ENCODE peak calls at places on chromosome 9, in five cellular contexts. P is lower leg skin, Z is T follicular helper cell, S is Calu3, Q is non-pigmented ciliary epithelial cell. C is an unnamed sample.

GRCh38 chr9:130488621-130489330 is 44.0 kb downstream of the ASS1 start:
- DNase-seq in P (no peak), Z (no peak), S (no peak), Q (no peak), C (no peak)

GRCh38 chr9:133999866-134000265 is 7.7 kb upstream of the VAV2 start:
- DNase-seq in P (no peak), Z (no peak), S (no peak), Q (no peak), C (no peak)

GRCh38 chr9:77926314-77926959 is 105.2 kb downstream of the GNAQ start:
- DNase-seq in P (no peak), Z (no peak), S (no peak), Q (peak; percentile 45), C (no peak)

GRCh38 chr9:113222482-113222841 is 1.1 kb downstream of the SLC31A1 start:
- DNase-seq in P (no peak), Z (no peak), S (no peak), Q (no peak), C (no peak)

GRCh38 chr9:95764920-95765319 is 110.6 kb upstream of the ERCC6L2 start:
- DNase-seq in P (no peak), Z (no peak), S (no peak), Q (no peak), C (no peak)

GRCh38 chr9:113507256-113507655 is 43.7 kb downstream of the RGS3 start:
- DNase-seq in P (no peak), Z (no peak), S (no peak), Q (no peak), C (no peak)

GRCh38 chr9:14812806-14813205 is 90.3 kb upstream of the CER1 start:
- DNase-seq in P (no peak), Z (no peak), S (no peak), Q (no peak), C (no peak)

GRCh38 chr9:136827794-136828473 is 14.3 kb upstream of the AJM1 start:
- DNase-seq in P (no peak), Z (no peak), S (no peak), Q (no peak), C (no peak)

GRCh38 chr9:88090151-88090581 is 48.1 kb downstream of the SPATA31C2 start:
- DNase-seq in P (no peak), Z (no peak), S (no peak), Q (no peak), C (peak; percentile 73)

GRCh38 chr9:110900451-110900850 is 137.8 kb downstream of the LPAR1 start:
- DNase-seq in P (no peak), Z (no peak), S (no peak), Q (no peak), C (no peak)

GRCh38 chr9:102700936-102701335 is 294.2 kb upstream of the CYLC2 start:
- DNase-seq in P (no peak), Z (no peak), S (peak; percentile 1), Q (no peak), C (no peak)

GRCh38 chr9:133276001-133276884 is 1.2 kb upstream of the ABO start:
- DNase-seq in P (peak; percentile 76), Z (no peak), S (no peak), Q (no peak), C (no peak)

GRCh38 chr9:136690841-136691261 is 3.6 kb upstream of the AGPAT2 start:
- DNase-seq in P (no peak), Z (no peak), S (no peak), Q (no peak), C (no peak)

GRCh38 chr9:22342489-22343217 is 104.0 kb upstream of the DMRTA1 start:
- DNase-seq in P (no peak), Z (no peak), S (no peak), Q (no peak), C (no peak)

GRCh38 chr9:125272697-125273096 is 11.1 kb downstream of the GAPVD1 start:
- DNase-seq in P (no peak), Z (no peak), S (peak; percentile 15), Q (no peak), C (no peak)

GRCh38 chr9:35070823-35071813 is 1.3 kb downstream of the VCP start:
- DNase-seq in P (peak; percentile 54), Z (no peak), S (no peak), Q (no peak), C (no peak)

GRCh38 chr9:130861372-130862180 is 26.5 kb downstream of the ABL1 start:
- DNase-seq in P (no peak), Z (no peak), S (no peak), Q (no peak), C (no peak)